ENCODE peak calls at places on chromosomes 1 and 21, in six cellular contexts. One of them, this sample, is unnamed.

GRCh38 chr1:10733967-10734366 is 62.5 kb downstream of the CASZ1 start:
- DNase-seq in IMR-90: no peak
- DNase-seq in mesendoderm: no peak
- DNase-seq in H1: no peak
- DNase-seq in mesenchymal stem cell: no peak
- DNase-seq in H9: no peak
- DNase-seq in this sample: no peak

GRCh38 chr21:33640697-33641338 is 723 bp downstream of the CRYZL1 start:
- DNase-seq in H9: no peak
- DNase-seq in H1: no peak
- DNase-seq in mesenchymal stem cell: peak; percentile 53
- DNase-seq in IMR-90: peak; percentile 22
- DNase-seq in mesendoderm: peak; percentile 47
- DNase-seq in this sample: no peak

GRCh38 chr1:37482796-37483744 is 8.7 kb downstream of the ZC3H12A start:
- DNase-seq in H9: no peak
- DNase-seq in mesendoderm: no peak
- DNase-seq in H1: no peak
- DNase-seq in mesenchymal stem cell: no peak
- DNase-seq in IMR-90: no peak
- DNase-seq in this sample: no peak

GRCh38 chr21:34126269-34126668 is 52.9 kb downstream of the MRPS6 start:
- DNase-seq in H9: no peak
- DNase-seq in mesenchymal stem cell: peak; percentile 33
- DNase-seq in H1: no peak
- DNase-seq in mesendoderm: peak; percentile 55
- DNase-seq in IMR-90: peak; percentile 53
- DNase-seq in this sample: peak; percentile 37

GRCh38 chr1:116878804-116879477 is 30.8 kb upstream of the PTGFRN start:
- DNase-seq in mesendoderm: peak; percentile 82
- DNase-seq in IMR-90: peak; percentile 17
- DNase-seq in H9: peak; percentile 79
- DNase-seq in H1: no peak
- DNase-seq in mesenchymal stem cell: peak; percentile 45
- DNase-seq in this sample: peak; percentile 47

GRCh38 chr1:94641990-94642389 is 100.4 kb upstream of the F3 start:
- DNase-seq in IMR-90: no peak
- DNase-seq in H1: no peak
- DNase-seq in mesenchymal stem cell: no peak
- DNase-seq in H9: no peak
- DNase-seq in mesendoderm: no peak
- DNase-seq in this sample: no peak

GRCh38 chr1:167904641-167905040 is 9.3 kb downstream of the ADCY10 start:
- DNase-seq in mesenchymal stem cell: peak; percentile 90
- DNase-seq in IMR-90: peak; percentile 93
- DNase-seq in H9: no peak
- DNase-seq in mesendoderm: peak; percentile 40
- DNase-seq in H1: no peak
- DNase-seq in this sample: no peak

GRCh38 chr1:92228401-92228800 is 10.7 kb downstream of the C1orf146 start:
- DNase-seq in H1: no peak
- DNase-seq in mesendoderm: no peak
- DNase-seq in H9: no peak
- DNase-seq in mesenchymal stem cell: no peak
- DNase-seq in IMR-90: no peak
- DNase-seq in this sample: no peak

GRCh38 chr1:154198756-154199562 is 7.1 kb upstream of the TPM3 start:
- DNase-seq in H1: no peak
- DNase-seq in mesendoderm: peak; percentile 84
- DNase-seq in H9: peak; percentile 46
- DNase-seq in mesenchymal stem cell: peak; percentile 79
- DNase-seq in IMR-90: peak; percentile 69
- DNase-seq in this sample: peak; percentile 59

GRCh38 chr1:97913506-97913905 is 7.3 kb downstream of the DPYD start:
- DNase-seq in H9: no peak
- DNase-seq in H1: no peak
- DNase-seq in mesendoderm: no peak
- DNase-seq in mesenchymal stem cell: no peak
- DNase-seq in IMR-90: no peak
- DNase-seq in this sample: no peak

GRCh38 chr21:29208666-29209059 is 78.2 kb downstream of the MAP3K7CL start:
- DNase-seq in IMR-90: peak; percentile 93
- DNase-seq in mesendoderm: no peak
- DNase-seq in H9: no peak
- DNase-seq in mesenchymal stem cell: peak; percentile 83
- DNase-seq in H1: no peak
- DNase-seq in this sample: no peak

GRCh38 chr1:5645929-5646328 is 346.3 kb downstream of the NPHP4 start:
- DNase-seq in IMR-90: no peak
- DNase-seq in H1: no peak
- DNase-seq in mesendoderm: no peak
- DNase-seq in mesenchymal stem cell: no peak
- DNase-seq in H9: no peak
- DNase-seq in this sample: no peak

GRCh38 chr1:212916395-212917133 is 33.8 kb upstream of the VASH2 start:
- DNase-seq in mesenchymal stem cell: peak; percentile 18
- DNase-seq in mesendoderm: peak; percentile 97
- DNase-seq in H1: no peak
- DNase-seq in IMR-90: peak; percentile 22
- DNase-seq in H9: peak; percentile 82
- DNase-seq in this sample: peak; percentile 24

GRCh38 chr1:201709564-201710295 is 119.2 kb upstream of the IPO9 start:
- DNase-seq in H1: peak; percentile 50
- DNase-seq in mesenchymal stem cell: peak; percentile 73
- DNase-seq in mesendoderm: peak; percentile 80
- DNase-seq in IMR-90: peak; percentile 66
- DNase-seq in H9: peak; percentile 84
- DNase-seq in this sample: no peak

GRCh38 chr1:226034482-226034881 is 28.0 kb upstream of the H3-3A start:
- DNase-seq in H9: no peak
- DNase-seq in mesendoderm: no peak
- DNase-seq in IMR-90: peak; percentile 96
- DNase-seq in mesenchymal stem cell: no peak
- DNase-seq in H1: no peak
- DNase-seq in this sample: no peak

GRCh38 chr1:34970220-34970735 is 14.9 kb downstream of the TMEM35B start:
- DNase-seq in H9: no peak
- DNase-seq in mesendoderm: no peak
- DNase-seq in mesenchymal stem cell: no peak
- DNase-seq in IMR-90: no peak
- DNase-seq in H1: no peak
- DNase-seq in this sample: no peak

GRCh38 chr1:210294991-210295773 is 33.5 kb upstream of the HHAT start:
- DNase-seq in IMR-90: no peak
- DNase-seq in mesendoderm: peak; percentile 95
- DNase-seq in H9: peak; percentile 74
- DNase-seq in H1: no peak
- DNase-seq in mesenchymal stem cell: peak; percentile 92
- DNase-seq in this sample: no peak

GRCh38 chr1:13807213-13807612 is 107.2 kb downstream of the PRDM2 start:
- DNase-seq in IMR-90: no peak
- DNase-seq in H1: no peak
- DNase-seq in mesendoderm: peak; percentile 59
- DNase-seq in mesenchymal stem cell: peak; percentile 31
- DNase-seq in H9: peak; percentile 67
- DNase-seq in this sample: no peak

GRCh38 chr21:26966360-26966977 is 419 bp downstream of the ADAMTS5 start:
- DNase-seq in mesenchymal stem cell: peak; percentile 44
- DNase-seq in mesendoderm: peak; percentile 73
- DNase-seq in IMR-90: peak; percentile 37
- DNase-seq in H9: peak; percentile 71
- DNase-seq in H1: no peak
- DNase-seq in this sample: no peak

GRCh38 chr1:119859647-119860046 is 36.7 kb downstream of the ADAM30 start:
- DNase-seq in mesendoderm: no peak
- DNase-seq in H9: no peak
- DNase-seq in IMR-90: peak; percentile 89
- DNase-seq in mesenchymal stem cell: peak; percentile 79
- DNase-seq in H1: no peak
- DNase-seq in this sample: no peak

GRCh38 chr1:154730986-154731489 is 123.1 kb upstream of the ADAR start:
- DNase-seq in IMR-90: peak; percentile 57
- DNase-seq in H9: no peak
- DNase-seq in H1: no peak
- DNase-seq in mesenchymal stem cell: peak; percentile 83
- DNase-seq in mesendoderm: no peak
- DNase-seq in this sample: no peak

GRCh38 chr1:110482662-110483307 is 31.8 kb downstream of the PROK1 start:
- DNase-seq in H1: no peak
- DNase-seq in mesendoderm: peak; percentile 32
- DNase-seq in mesenchymal stem cell: no peak
- DNase-seq in H9: peak; percentile 60
- DNase-seq in IMR-90: no peak
- DNase-seq in this sample: no peak

GRCh38 chr1:61056674-61057439 is 25.5 kb upstream of the NFIA start:
- DNase-seq in mesenchymal stem cell: peak; percentile 55
- DNase-seq in H1: no peak
- DNase-seq in mesendoderm: peak; percentile 7
- DNase-seq in IMR-90: peak; percentile 38
- DNase-seq in H9: no peak
- DNase-seq in this sample: no peak

GRCh38 chr1:207172321-207172720 is 68.3 kb downstream of the C4BPA start:
- DNase-seq in H9: no peak
- DNase-seq in mesenchymal stem cell: no peak
- DNase-seq in IMR-90: no peak
- DNase-seq in H1: no peak
- DNase-seq in mesendoderm: peak; percentile 32
- DNase-seq in this sample: no peak

DNA sequence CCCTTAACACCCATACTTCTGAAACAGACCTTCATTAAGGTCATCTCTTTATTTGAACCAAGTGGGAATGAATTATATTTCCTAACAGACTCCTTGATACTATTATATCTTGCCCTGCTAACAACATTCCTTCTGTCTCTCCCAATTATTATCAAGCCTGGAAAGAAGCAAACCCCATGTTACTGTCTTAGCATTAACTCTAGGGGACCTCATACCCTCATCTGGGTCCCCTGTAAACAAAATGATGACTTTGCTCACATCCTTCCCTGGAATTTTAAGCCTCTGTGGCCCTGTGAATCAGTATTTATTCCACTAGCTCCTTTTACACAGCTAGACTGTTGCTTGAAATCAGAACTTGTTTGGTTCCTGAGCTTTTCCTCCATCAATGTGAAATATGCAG is 38.3 kb upstream of the BCL10 start:
- DNase-seq in mesendoderm: peak; percentile 17
- DNase-seq in H1: no peak
- DNase-seq in H9: no peak
- DNase-seq in mesenchymal stem cell: peak; percentile 32
- DNase-seq in IMR-90: peak; percentile 62
- DNase-seq in this sample: no peak
- H3K27ac ChIP-seq in mesendoderm: no peak overlapping the region
- H3K27ac ChIP-seq in H1: no peak overlapping the region
- H3K27ac ChIP-seq in H9: no peak overlapping the region
- H3K27ac ChIP-seq in mesenchymal stem cell: peak overlapping the region; percentile 95
- H3K27ac ChIP-seq in IMR-90: peak overlapping the region; percentile 87
- H3K27ac ChIP-seq in this sample: no peak overlapping the region

DNA sequence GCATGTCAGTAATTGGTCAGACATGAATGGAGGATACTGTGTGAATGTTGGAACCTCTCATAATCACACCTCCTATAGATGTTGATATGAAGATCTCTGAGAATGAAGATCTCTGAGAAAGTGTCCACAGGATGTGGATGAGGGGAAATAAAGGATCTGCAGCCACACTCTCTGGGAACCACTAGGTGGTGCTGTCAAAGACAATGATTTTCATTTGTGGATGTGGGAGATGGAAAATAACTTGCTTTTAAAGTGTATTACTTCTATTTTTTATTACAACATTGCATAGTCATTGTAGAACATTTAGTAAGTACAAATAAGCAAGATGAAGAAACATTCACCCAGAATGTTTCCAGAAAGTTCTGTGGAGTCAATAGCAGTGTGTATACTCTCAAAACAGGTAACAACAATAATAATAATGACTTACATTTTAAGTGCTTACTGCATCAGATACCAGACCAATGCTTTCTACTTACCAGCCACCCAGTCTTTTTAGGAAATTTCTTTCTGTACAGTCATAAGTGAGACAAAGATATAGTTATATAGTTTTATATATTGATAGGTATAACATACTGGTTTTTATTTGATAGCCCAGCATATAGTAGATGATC is 128.2 kb downstream of the ATG4C start:
- DNase-seq in H9: no peak
- DNase-seq in H1: no peak
- DNase-seq in mesenchymal stem cell: peak; percentile 24
- DNase-seq in mesendoderm: peak; percentile 18
- DNase-seq in IMR-90: peak; percentile 26
- DNase-seq in this sample: no peak
- H2BK15ac ChIP-seq in H9: no peak overlapping the region
- H2BK15ac ChIP-seq in H1: no peak overlapping the region
- H2BK15ac ChIP-seq in mesenchymal stem cell: no peak overlapping the region
- H2BK15ac ChIP-seq in mesendoderm: no peak overlapping the region
- H2BK15ac ChIP-seq in IMR-90: no peak overlapping the region
- H2BK15ac ChIP-seq in this sample: no peak overlapping the region

GRCh38 chr1:24935196-24935526 is 5.1 kb upstream of the RUNX3 start:
- DNase-seq in mesenchymal stem cell: no peak
- DNase-seq in H1: no peak
- DNase-seq in H9: no peak
- DNase-seq in IMR-90: no peak
- DNase-seq in mesendoderm: no peak
- DNase-seq in this sample: no peak

GRCh38 chr1:24934300-24935195 is 4.5 kb upstream of the RUNX3 start:
- DNase-seq in H1: no peak
- DNase-seq in IMR-90: no peak
- DNase-seq in mesenchymal stem cell: no peak
- DNase-seq in mesendoderm: peak; percentile 67
- DNase-seq in H9: no peak
- DNase-seq in this sample: no peak

GRCh38 chr1:24938276-24938675 is 8.2 kb upstream of the RUNX3 start:
- DNase-seq in IMR-90: no peak
- DNase-seq in mesendoderm: no peak
- DNase-seq in H9: no peak
- DNase-seq in H1: no peak
- DNase-seq in mesenchymal stem cell: no peak
- DNase-seq in this sample: no peak

GRCh38 chr1:24935615-24936484 is 5.8 kb upstream of the RUNX3 start:
- DNase-seq in H9: no peak
- DNase-seq in IMR-90: no peak
- DNase-seq in mesendoderm: no peak
- DNase-seq in mesenchymal stem cell: no peak
- DNase-seq in H1: no peak
- DNase-seq in this sample: no peak

DNA sequence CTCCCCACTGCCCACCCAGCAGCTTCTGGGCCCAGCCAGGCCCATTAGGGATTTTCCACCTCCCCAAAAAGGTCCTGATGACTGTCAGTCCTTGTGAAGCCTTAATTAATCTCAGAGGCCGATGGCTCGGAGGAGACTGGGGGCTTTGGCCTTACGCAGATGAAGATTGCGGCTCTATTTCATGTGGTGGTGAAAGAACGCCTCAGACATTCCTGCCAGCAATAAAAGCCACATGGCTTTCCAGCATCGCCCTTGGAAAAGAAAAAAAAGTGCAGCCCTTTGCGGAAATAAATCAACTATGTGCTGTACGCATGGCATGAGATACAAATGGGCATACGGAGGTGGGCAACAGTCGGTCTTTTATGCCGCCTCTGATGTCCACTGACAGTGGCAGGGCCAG is 6.6 kb upstream of the RUNX3 start:
- DNase-seq in H1: no peak
- DNase-seq in mesendoderm: no peak
- DNase-seq in mesenchymal stem cell: peak; percentile 24
- DNase-seq in IMR-90: no peak
- DNase-seq in H9: no peak
- DNase-seq in this sample: no peak
- H3K27ac ChIP-seq in H1: no peak overlapping the region
- H3K27ac ChIP-seq in mesendoderm: no peak overlapping the region
- H3K27ac ChIP-seq in mesenchymal stem cell: no peak overlapping the region
- H3K27ac ChIP-seq in IMR-90: no peak overlapping the region
- H3K27ac ChIP-seq in H9: no peak overlapping the region
- H3K27ac ChIP-seq in this sample: no peak overlapping the region

GRCh38 chr1:246517391-246517790 is 10.3 kb upstream of the SMYD3 start:
- DNase-seq in H1: no peak
- DNase-seq in H9: no peak
- DNase-seq in mesenchymal stem cell: no peak
- DNase-seq in mesendoderm: no peak
- DNase-seq in IMR-90: no peak
- DNase-seq in this sample: no peak
- H2BK15ac ChIP-seq in H1: no peak overlapping the region
- H2BK15ac ChIP-seq in H9: no peak overlapping the region
- H2BK15ac ChIP-seq in mesenchymal stem cell: no peak overlapping the region
- H2BK15ac ChIP-seq in mesendoderm: no peak overlapping the region
- H2BK15ac ChIP-seq in IMR-90: no peak overlapping the region
- H2BK15ac ChIP-seq in this sample: no peak overlapping the region